ENCODE peak calls at places on chromosomes 7 and 10, in five cellular contexts. D, Z, X, S and G are unnamed samples.

GRCh38 chr7:130595986-130596385 is 72.6 kb downstream of the COPG2 start:
- DNase-seq in Z (no peak), D (no peak), S (no peak), X (no peak), G (no peak)

GRCh38 chr7:2802504-2803341 is 41.4 kb downstream of the GNA12 start:
- DNase-seq in X (peak), Z (no peak), D (no peak), S (no peak), G (no peak)

GRCh38 chr7:157952050-157952667 is 615.4 kb downstream of the DNAJB6 start:
- DNase-seq in Z (no peak), D (no peak), X (no peak), S (no peak), G (no peak)

GRCh38 chr7:105937411-105937810 is 25.7 kb upstream of the CDHR3 start:
- DNase-seq in Z (no peak), D (no peak), X (no peak), S (no peak), G (no peak)

GRCh38 chr7:47416454-47417121 is 165.3 kb downstream of the TNS3 start:
- DNase-seq in Z (peak), S (no peak), X (no peak), D (no peak), G (no peak)

GRCh38 chr7:100886936-100887185 is 2.7 kb downstream of the UFSP1 start:
- DNase-seq in D (no peak), S (no peak), Z (no peak), X (no peak), G (no peak)

GRCh38 chr10:66513504-66513903 is 412.3 kb upstream of the LRRTM3 start:
- DNase-seq in Z (no peak), D (no peak), X (no peak), S (no peak), G (no peak)

GRCh38 chr7:130996841-130997231 is 262.8 kb upstream of the KLF14 start:
- DNase-seq in S (no peak), X (peak), Z (no peak), D (no peak), G (no peak)

GRCh38 chr10:36676321-36677169 is 448.9 kb upstream of the ANKRD30A start:
- DNase-seq in X (no peak), D (no peak), Z (no peak), S (no peak), G (no peak)

GRCh38 chr7:66178258-66178657 is 26.9 kb upstream of the TPST1 start:
- DNase-seq in S (no peak), Z (no peak), X (no peak), D (no peak), G (no peak)

GRCh38 chr10:63217120-63217605 is 84.0 kb downstream of the NRBF2 start:
- DNase-seq in X (peak), Z (peak), D (no peak), S (no peak), G (no peak)

GRCh38 chr10:62048919-62049636 is 147.6 kb downstream of the ARID5B start:
- DNase-seq in S (peak), X (peak), D (no peak), Z (peak), G (peak)

GRCh38 chr7:12064716-12065115 is 146.4 kb upstream of the TMEM106B start:
- DNase-seq in Z (no peak), S (no peak), D (no peak), X (no peak), G (no peak)

GRCh38 chr7:34430456-34430855 is 227.6 kb upstream of the NPSR1 start:
- DNase-seq in D (no peak), X (peak), S (no peak), Z (peak), G (peak)

GRCh38 chr10:119539359-119539651 is 3.2 kb downstream of the RGS10 start:
- DNase-seq in Z (no peak), S (no peak), X (no peak), D (no peak), G (no peak)

GRCh38 chr7:112994666-112995065 is 92.0 kb downstream of the GPR85 start:
- DNase-seq in X (no peak), D (no peak), S (no peak), Z (no peak), G (no peak)

GRCh38 chr10:131848296-131848695 is 52.5 kb upstream of the PPP2R2D start:
- DNase-seq in D (no peak), X (no peak), S (no peak), Z (no peak), G (no peak)

GRCh38 chr7:124796771-124797170 is 31.2 kb upstream of the GPR37 start:
- DNase-seq in D (no peak), Z (no peak), X (peak), S (no peak), G (no peak)

GRCh38 chr10:46293832-46294640 is 7.2 kb downstream of the ANTXRL start:
- DNase-seq in S (no peak), Z (peak), D (no peak), X (no peak), G (no peak)

GRCh38 chr7:137950263-137950621 is 51.6 kb downstream of the CREB3L2 start:
- DNase-seq in Z (no peak), D (no peak), S (no peak), X (peak), G (no peak)

GRCh38 chr10:18402766-18403346 is 248.5 kb downstream of the NSUN6 start:
- DNase-seq in S (no peak), Z (no peak), D (no peak), X (no peak), G (no peak)

GRCh38 chr7:42272793-42273665 is 36.0 kb upstream of the GLI3 start:
- DNase-seq in X (no peak), D (no peak), Z (no peak), S (no peak), G (peak)
- TF ChIP-seq ATF2 in X (no peak), D (no peak), Z (no peak), S (no peak), G (no peak)

GRCh38 chr7:155557778-155558177 is 11.4 kb upstream of the CNPY1 start:
- DNase-seq in S (no peak), D (no peak), X (no peak), Z (no peak), G (no peak)
- TF ChIP-seq ATF2 in S (no peak), D (no peak), X (no peak), Z (no peak), G (no peak)

DNA sequence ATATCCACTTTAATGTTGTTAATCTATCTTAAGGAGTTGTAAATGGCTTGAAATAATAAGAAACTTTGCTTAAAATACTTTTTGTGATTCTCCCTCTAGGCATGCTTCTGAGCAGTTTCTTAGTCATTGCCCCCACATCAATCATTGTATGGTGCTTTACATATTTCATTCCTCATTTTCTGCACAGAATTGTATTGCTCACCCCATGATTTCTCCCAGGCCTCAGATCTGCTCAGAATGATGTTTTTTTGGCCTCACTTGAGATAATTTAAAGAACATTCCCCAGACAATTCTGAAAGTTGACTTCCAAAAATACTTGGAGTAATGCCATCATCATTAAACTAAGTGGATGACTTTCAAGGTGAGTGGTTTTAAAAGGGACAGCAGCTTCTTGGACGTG is 82.1 kb upstream of the PRPS1L1 start:
- DNase-seq in X (no peak), Z (no peak), S (no peak), D (no peak), G (no peak)
- TF ChIP-seq ATF2 in X (no peak), Z (no peak), S (no peak), D (no peak), G (no peak)

DNA sequence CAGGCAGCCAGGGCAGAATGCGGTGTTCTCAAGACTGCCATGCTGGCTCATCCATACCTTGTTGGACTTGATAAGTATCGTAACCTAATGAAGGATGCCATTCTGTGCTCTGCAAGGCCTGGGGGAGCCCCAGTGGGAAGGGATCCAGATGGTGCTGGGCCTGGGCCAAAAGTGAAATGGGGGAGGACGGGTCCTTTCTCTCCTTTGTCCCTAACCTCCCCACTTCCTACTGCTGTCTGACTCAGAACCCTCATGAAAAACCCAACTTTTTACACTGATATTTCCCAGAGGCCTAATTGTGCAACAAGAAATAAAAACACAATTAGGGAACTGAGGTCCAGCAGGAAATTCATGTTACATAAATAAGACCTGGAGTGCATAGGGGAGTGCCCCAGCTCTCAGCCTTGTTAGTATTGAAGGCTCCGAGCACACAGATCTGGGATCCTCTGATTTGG is 193.7 kb upstream of the SVIL start:
- DNase-seq in X (no peak), S (no peak), Z (no peak), D (no peak), G (no peak)
- TF ChIP-seq ATF2 in X (no peak), S (no peak), Z (no peak), D (no peak), G (no peak)

GRCh38 chr7:45563804-45564461 is 10.2 kb upstream of the ADCY1 start:
- DNase-seq in S (no peak), Z (no peak), D (no peak), X (no peak), G (peak)
- TF ChIP-seq ATF2 in S (no peak), Z (no peak), D (no peak), X (no peak), G (no peak)

DNA sequence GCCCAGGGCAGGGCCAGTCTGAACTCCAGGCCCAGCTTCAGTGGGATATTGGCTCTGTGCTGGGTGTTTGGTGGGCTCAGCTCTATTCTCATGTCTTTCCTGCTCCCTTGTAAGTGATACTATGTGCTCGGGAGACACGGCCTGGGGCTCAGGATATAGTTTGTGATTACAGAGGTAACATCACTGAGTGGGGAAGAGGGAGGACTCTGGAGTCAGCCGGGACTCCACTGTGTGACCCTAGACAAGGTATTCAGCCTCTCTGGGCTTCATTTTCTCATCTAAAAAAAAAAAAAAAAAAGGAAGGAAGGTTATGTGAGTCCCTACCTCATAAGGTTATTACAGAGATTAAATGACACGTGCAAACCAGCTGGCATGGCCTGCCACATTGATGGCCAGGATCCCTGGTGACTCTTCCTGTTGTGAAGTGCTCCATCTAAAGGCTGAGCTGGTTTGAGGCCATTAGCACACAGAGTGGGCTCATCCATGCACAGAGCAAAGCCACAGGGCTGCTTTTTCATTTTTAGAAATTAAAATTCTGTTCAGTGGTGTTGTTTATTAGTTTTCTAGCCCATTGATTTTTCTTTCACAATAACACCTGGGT is 15.7 kb downstream of the SLC13A4 start:
- DNase-seq in D (no peak), S (no peak), Z (no peak), X (no peak), G (no peak)
- TF ChIP-seq ATF2 in D (no peak), S (no peak), Z (no peak), X (no peak), G (no peak)

DNA sequence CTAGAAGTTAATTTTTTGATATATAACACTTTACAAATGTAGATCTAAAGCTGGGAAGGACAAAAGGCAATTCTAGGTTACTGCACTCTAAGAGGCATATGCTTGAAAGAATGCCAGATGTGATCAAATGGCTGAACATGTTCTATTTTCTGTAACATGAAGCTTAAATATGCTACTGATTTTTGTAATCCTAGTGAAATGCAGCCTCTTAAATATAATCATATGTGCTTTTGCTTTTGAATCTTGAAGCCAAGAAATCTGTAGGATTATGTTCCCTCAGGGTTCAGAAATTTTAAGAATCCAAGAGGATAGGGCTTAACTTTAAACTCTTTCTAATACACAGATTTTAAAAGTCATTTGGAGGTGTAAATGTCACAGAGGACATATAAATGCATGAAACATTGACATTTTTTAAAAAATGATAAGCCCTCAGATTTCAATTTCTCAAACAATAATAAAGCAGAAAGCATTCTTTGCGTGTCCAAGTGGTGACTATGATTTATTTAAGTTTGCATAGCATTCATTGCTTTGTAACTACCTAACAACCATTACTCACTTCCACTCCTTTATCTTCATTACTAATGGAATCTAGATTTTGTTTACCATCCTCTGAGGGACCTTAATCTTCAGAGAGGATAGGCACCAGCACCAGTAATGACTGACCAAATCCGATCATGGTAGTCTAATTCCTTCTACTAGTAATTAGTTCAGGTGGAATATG is 170.4 kb downstream of the MAGI2 start:
- DNase-seq in Z (no peak), S (no peak), X (peak), D (no peak), G (no peak)
- TF ChIP-seq ATF2 in Z (no peak), S (no peak), X (no peak), D (no peak), G (no peak)